ENCODE peak calls at places on chromosomes 4 and X, in five cellular contexts. G, U, Z, S and H are unnamed samples.

GRCh38 chrX:140360924-140361323 is 143.9 kb downstream of the SOX3 start:
- DNase-seq in G (no peak), U (no peak), Z (no peak), S (no peak), H (no peak)

GRCh38 chr4:91963489-91963888 is 340.3 kb upstream of the GRID2 start:
- DNase-seq in G (no peak), U (no peak), Z (no peak), S (no peak), H (no peak)

GRCh38 chr4:123616970-123617392 is 220.4 kb downstream of the SPRY1 start:
- DNase-seq in G (peak; percentile 29), U (no peak), Z (peak; percentile 27), S (no peak), H (peak; percentile 43)

GRCh38 chrX:75522565-75523411 is at the start of gene ZDHHC15:
- DNase-seq in G (peak; percentile 55), U (peak; percentile 87), Z (peak; percentile 18), S (no peak), H (peak; percentile 65)

GRCh38 chr4:123977623-123978022 is 581.0 kb downstream of the SPRY1 start:
- DNase-seq in G (no peak), U (no peak), Z (no peak), S (no peak), H (no peak)

GRCh38 chr4:125666635-125667034 is 351.9 kb downstream of the FAT4 start:
- DNase-seq in G (no peak), U (no peak), Z (no peak), S (no peak), H (no peak)

GRCh38 chrX:148632444-148632843 is 132.0 kb downstream of the AFF2 start:
- DNase-seq in G (no peak), U (no peak), Z (no peak), S (no peak), H (no peak)

GRCh38 chrX:135713795-135714194 is 356 bp downstream of the CT45A1 start:
- DNase-seq in G (no peak), U (no peak), Z (no peak), S (no peak), H (no peak)

GRCh38 chr4:123833156-123833555 is 436.6 kb downstream of the SPRY1 start:
- DNase-seq in G (no peak), U (no peak), Z (no peak), S (no peak), H (no peak)

GRCh38 chr4:15455290-15455689 is 14.4 kb upstream of the CC2D2A start:
- DNase-seq in G (no peak), U (peak; percentile 73), Z (no peak), S (no peak), H (no peak)

GRCh38 chr4:158856852-158857251 is 88.0 kb downstream of the FNIP2 start:
- DNase-seq in G (no peak), U (no peak), Z (no peak), S (peak; percentile 40), H (no peak)

GRCh38 chr4:63017300-63017699 is 1392.0 kb downstream of the TECRL start:
- DNase-seq in G (no peak), U (no peak), Z (no peak), S (no peak), H (no peak)

GRCh38 chr4:108483077-108483476 is 137.3 kb upstream of the RPL34 start:
- DNase-seq in G (no peak), U (no peak), Z (no peak), S (no peak), H (no peak)

GRCh38 chrX:9320940-9321339 is 143.9 kb upstream of the TBL1X start:
- DNase-seq in G (no peak), U (no peak), Z (no peak), S (peak; percentile 87), H (no peak)

GRCh38 chrX:155148724-155149537 is 67.3 kb upstream of the VBP1 start:
- DNase-seq in G (no peak), U (no peak), Z (no peak), S (peak; percentile 22), H (no peak)

GRCh38 chr4:65893957-65894755 is 223.9 kb upstream of the EPHA5 start:
- DNase-seq in G (no peak), U (no peak), Z (no peak), S (no peak), H (no peak)

GRCh38 chr4:113884655-113885054 is 94.8 kb downstream of the ARSJ start:
- DNase-seq in G (no peak), U (no peak), Z (no peak), S (no peak), H (no peak)

GRCh38 chrX:131816551-131817136 is 206.5 kb upstream of the STK26 start:
- DNase-seq in G (peak; percentile 84), U (peak; percentile 55), Z (peak; percentile 46), S (peak; percentile 58), H (peak; percentile 90)

GRCh38 chrX:39903343-39903742 is 194.4 kb downstream of the BCOR start:
- DNase-seq in G (no peak), U (no peak), Z (no peak), S (no peak), H (no peak)

GRCh38 chr4:140149851-140150635 is 3.9 kb downstream of the MAML3 start:
- DNase-seq in G (peak; percentile 80), U (peak; percentile 92), Z (peak; percentile 43), S (peak; percentile 66), H (peak; percentile 82)

GRCh38 chr4:19301527-19301926 is 950.2 kb upstream of the SLIT2 start:
- DNase-seq in G (no peak), U (no peak), Z (no peak), S (no peak), H (no peak)

GRCh38 chr4:48960988-48961635 is 25.0 kb upstream of the CWH43 start:
- DNase-seq in G (no peak), U (no peak), Z (no peak), S (no peak), H (no peak)

DNA sequence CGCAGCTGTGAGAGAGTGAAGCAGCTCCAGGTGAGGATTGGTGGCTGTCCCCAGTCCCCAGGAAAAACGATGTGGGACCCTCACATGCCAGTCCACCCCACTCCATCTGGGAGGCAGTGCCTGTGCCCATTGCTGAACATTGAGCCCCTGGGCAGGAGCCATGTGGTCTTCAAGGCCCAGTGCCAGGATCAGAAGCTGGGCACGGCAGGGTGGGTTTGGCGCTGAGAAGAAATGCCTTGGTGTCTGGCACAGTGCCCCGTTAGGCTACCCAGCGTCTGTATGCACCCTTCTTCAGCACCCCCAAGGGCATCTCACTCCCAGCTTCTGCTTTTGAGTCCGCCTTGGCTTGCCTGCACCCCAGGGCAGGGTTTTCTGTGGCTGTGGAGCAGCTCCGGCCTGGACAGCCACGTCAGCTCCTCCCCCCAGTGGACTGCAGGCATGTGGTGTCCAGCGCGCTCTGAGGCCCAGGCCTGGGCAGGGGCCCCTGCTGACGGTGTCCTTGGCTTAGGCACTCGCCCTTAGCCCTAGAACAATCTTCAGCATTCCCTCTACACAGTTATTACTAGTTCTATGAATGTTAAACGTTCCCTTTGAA is 28.6 kb downstream of the RGS12 start:
- DNase-seq in G (peak; percentile 23), U (peak; percentile 53), Z (no peak), S (no peak), H (no peak)
- H3K27ac ChIP-seq in G (no peak overlapping the region), U (no peak overlapping the region), Z (no peak overlapping the region), S (no peak overlapping the region), H (peak overlapping the region; percentile 34)

GRCh38 chrX:139121616-139122286 is 408.8 kb upstream of the F9 start:
- DNase-seq in G (no peak), U (no peak), Z (no peak), S (no peak), H (no peak)

GRCh38 chrX:139120760-139121159 is 409.2 kb upstream of the FGF13 start:
- DNase-seq in G (no peak), U (no peak), Z (no peak), S (no peak), H (no peak)

GRCh38 chrX:139125916-139126315 is 404.6 kb upstream of the F9 start:
- DNase-seq in G (no peak), U (no peak), Z (no peak), S (no peak), H (no peak)

GRCh38 chrX:139126493-139126892 is 404.0 kb upstream of the F9 start:
- DNase-seq in G (peak; percentile 57), U (no peak), Z (no peak), S (peak; percentile 35), H (peak; percentile 44)
- TF ChIP-seq CTCF in G (no peak), U (peak; percentile 54), Z (no peak), S (peak; percentile 12), H (peak; percentile 24)

GRCh38 chr4:161183729-161184128 is 980.1 kb downstream of the FSTL5 start:
- DNase-seq in G (no peak), U (no peak), Z (no peak), S (no peak), H (no peak)

GRCh38 chr4:161186750-161187149 is 977.0 kb downstream of the FSTL5 start:
- DNase-seq in G (no peak), U (no peak), Z (no peak), S (no peak), H (no peak)

GRCh38 chr4:161189286-161190134 is 974.3 kb downstream of the FSTL5 start:
- DNase-seq in G (no peak), U (no peak), Z (no peak), S (no peak), H (no peak)

GRCh38 chr4:161182913-161183312 is 980.9 kb downstream of the FSTL5 start:
- DNase-seq in G (no peak), U (no peak), Z (no peak), S (no peak), H (no peak)

GRCh38 chr4:161188578-161188977 is 975.2 kb downstream of the FSTL5 start:
- DNase-seq in G (no peak), U (no peak), Z (no peak), S (no peak), H (no peak)
- H3K9me3 ChIP-seq in G (no peaks in the 10 kb centered on the region), U (no peaks in the 10 kb centered on the region), Z (no peaks in the 10 kb centered on the region), S (no peaks in the 10 kb centered on the region), H (no peaks in the 10 kb centered on the region)

GRCh38 chr4:2667428-2667827 is 88.7 kb downstream of the TNIP2 start:
- DNase-seq in G (no peak), U (no peak), Z (no peak), S (no peak), H (no peak)

GRCh38 chr4:2660596-2661211 is 95.4 kb downstream of the TNIP2 start:
- DNase-seq in G (no peak), U (no peak), Z (no peak), S (no peak), H (no peak)

GRCh38 chr4:2663275-2663674 is 92.9 kb downstream of the TNIP2 start:
- DNase-seq in G (no peak), U (no peak), Z (no peak), S (no peak), H (no peak)

GRCh38 chr4:2666722-2667247 is 89.4 kb downstream of the TNIP2 start:
- DNase-seq in G (no peak), U (no peak), Z (no peak), S (no peak), H (no peak)

GRCh38 chr4:2662598-2662997 is 93.5 kb downstream of the TNIP2 start:
- DNase-seq in G (no peak), U (no peak), Z (no peak), S (peak; percentile 6), H (no peak)
- H3K27ac ChIP-seq in G (peak overlapping the region; percentile 75), U (no peak overlapping the region), Z (no peak overlapping the region), S (no peak overlapping the region), H (no peak overlapping the region)